ENCODE peak calls at places on chromosome 9, in six cellular contexts. C, W, Q, R, E and V are unnamed samples.

GRCh38 chr9:91817493-91818225 is 132.4 kb downstream of the ROR2 start:
- DNase-seq in C (peak), W (peak), Q (no peak), R (no peak), E (no peak), V (no peak)

GRCh38 chr9:133512253-133513213 is 12.2 kb downstream of the MYMK start:
- DNase-seq in C (no peak), W (no peak), Q (no peak), R (no peak), E (no peak), V (no peak)

GRCh38 chr9:104743377-104743985 is 4.0 kb upstream of the NIPSNAP3A start:
- DNase-seq in C (peak), W (peak), Q (no peak), R (no peak), E (peak), V (no peak)

GRCh38 chr9:114025760-114026159 is 52.3 kb downstream of the AMBP start:
- DNase-seq in C (no peak), W (no peak), Q (no peak), R (no peak), E (no peak), V (no peak)

GRCh38 chr9:115263731-115264130 is 145.8 kb upstream of the TNC start:
- DNase-seq in C (peak), W (no peak), Q (no peak), R (no peak), E (no peak), V (no peak)

GRCh38 chr9:77152289-77152688 is 25.0 kb upstream of the VPS13A start:
- DNase-seq in C (no peak), W (no peak), Q (no peak), R (no peak), E (no peak), V (no peak)

GRCh38 chr9:134622896-134623407 is 18.7 kb upstream of the COL5A1 start:
- DNase-seq in C (no peak), W (no peak), Q (peak), R (no peak), E (no peak), V (peak)

GRCh38 chr9:1647776-1648175 is 367.4 kb upstream of the SMARCA2 start:
- DNase-seq in C (no peak), W (no peak), Q (no peak), R (no peak), E (no peak), V (no peak)

GRCh38 chr9:109717342-109717741 is 62.7 kb upstream of the PALM2AKAP2 start:
- DNase-seq in C (no peak), W (no peak), Q (no peak), R (no peak), E (peak), V (no peak)

GRCh38 chr9:127877566-127877998 is at the start of gene AK1:
- DNase-seq in C (peak), W (peak), Q (peak), R (peak), E (no peak), V (peak)

GRCh38 chr9:137267933-137268355 is 9.6 kb upstream of the TOR4A start:
- DNase-seq in C (no peak), W (no peak), Q (no peak), R (no peak), E (no peak), V (no peak)
- H3K4me3 ChIP-seq in C (no peak), W (no peak), Q (no peak), R (peak), E (no peak), V (no peak)

DNA sequence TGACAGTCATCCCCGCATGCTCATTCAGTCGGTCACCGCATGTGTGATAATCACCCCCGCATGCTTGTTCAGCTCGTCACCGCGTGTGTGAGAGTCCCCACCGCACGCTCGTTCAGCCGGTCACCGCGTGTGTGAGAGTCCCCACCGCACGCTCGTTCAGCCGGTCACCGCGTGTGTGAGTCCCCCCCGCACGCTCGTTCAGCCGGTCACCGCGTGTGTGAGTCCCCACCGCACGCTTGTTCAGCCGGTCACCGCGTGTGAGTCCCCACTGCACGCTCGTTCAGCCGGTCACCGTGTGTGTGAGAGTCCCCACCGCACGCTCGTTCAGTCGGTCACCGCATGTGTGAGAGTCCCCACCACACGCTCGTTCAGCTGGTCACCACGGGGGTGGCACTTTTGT is 3.5 kb downstream of the TRAF2 start:
- DNase-seq in C (no peak), W (no peak), Q (no peak), R (no peak), E (no peak), V (no peak)
- H3K4me3 ChIP-seq in C (no peak), W (no peak), Q (no peak), R (no peak), E (no peak), V (no peak)

DNA sequence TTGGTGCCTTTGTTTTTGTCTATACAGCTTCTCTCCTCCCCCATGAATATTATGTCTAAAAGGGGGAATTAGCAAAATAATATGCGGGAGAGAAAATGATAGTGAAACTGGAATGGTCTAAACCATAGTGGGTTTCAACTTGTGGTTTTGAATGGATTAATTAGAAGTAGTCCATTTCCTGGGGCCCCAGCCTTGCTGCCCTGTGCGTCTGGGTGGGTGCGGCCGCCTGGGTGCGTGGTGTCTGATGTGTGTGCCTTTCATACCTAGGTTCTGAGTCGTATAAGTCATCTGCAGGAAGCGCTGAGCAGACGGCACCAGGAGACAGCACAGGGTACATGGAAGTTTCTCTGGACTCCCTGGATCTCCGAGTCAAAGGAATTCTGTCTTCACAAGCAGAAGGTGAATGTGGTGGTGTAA is 120.0 kb upstream of the CACNA1B start:
- DNase-seq in C (peak), W (peak), Q (no peak), R (no peak), E (peak), V (no peak)
- H3K4me3 ChIP-seq in C (no peak), W (no peak), Q (no peak), R (no peak), E (no peak), V (no peak)

DNA sequence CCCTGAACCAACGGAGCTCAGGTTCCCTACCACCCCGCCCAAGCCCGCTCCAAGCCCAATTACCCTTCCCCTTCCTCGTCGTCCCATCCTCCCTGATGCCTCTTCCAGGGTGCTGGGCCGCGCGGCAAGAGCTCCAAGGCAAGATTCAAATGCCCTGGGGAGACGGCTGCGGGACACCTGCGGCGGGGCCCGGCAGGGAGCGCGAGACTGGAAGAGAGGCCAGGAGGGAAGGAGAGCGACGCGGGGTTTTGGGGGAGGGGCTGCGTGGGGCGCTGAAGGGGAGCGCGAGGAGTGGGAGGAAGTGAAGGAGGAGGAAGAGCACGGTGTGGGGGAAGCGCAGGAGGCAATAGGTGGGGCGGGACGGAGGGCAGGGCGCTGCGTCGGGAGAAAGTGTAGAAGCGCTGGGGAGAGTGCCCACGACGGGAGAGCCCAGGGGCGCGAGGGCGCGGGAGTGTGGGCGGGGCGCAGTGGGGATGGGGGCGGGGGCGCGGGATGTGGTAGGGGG is 975 bp upstream of the NXNL2 start:
- DNase-seq in C (peak), W (peak), Q (peak), R (peak), E (no peak), V (peak)
- H3K4me3 ChIP-seq in C (peak), W (peak), Q (peak), R (peak), E (peak), V (peak)

DNA sequence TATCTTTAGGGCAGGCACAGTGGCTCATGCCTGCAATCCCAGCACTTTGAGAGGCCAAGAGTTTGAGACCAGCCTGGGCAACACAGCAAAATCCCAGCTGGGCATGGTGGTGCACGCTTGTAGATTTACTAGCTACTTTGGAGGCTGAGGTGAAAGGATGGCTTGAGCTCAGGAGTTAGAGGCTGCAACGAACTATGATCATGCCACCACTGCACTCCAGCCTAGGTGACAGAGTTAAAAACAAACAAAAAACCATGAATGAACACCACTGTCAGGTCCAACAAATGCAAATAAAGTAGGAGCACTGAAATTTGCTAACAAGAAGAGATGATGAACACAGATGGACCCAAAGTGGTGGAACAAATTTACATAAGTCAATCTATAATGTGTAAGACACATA is 4.9 kb downstream of the PTBP3 start:
- DNase-seq in C (no peak), W (no peak), Q (no peak), R (no peak), E (no peak), V (no peak)
- H3K4me3 ChIP-seq in C (no peak), W (no peak), Q (no peak), R (no peak), E (no peak), V (no peak)

GRCh38 chr9:137030931-137031527 is 859 bp downstream of the FUT7 start:
- DNase-seq in C (no peak), W (no peak), Q (no peak), R (no peak), E (no peak), V (no peak)

GRCh38 chr9:137030006-137030405 is 1.9 kb downstream of the FUT7 start:
- DNase-seq in C (no peak), W (no peak), Q (no peak), R (no peak), E (no peak), V (no peak)

GRCh38 chr9:137032893-137033292 is 1.0 kb upstream of the FUT7 start:
- DNase-seq in C (no peak), W (no peak), Q (peak), R (peak), E (no peak), V (peak)

GRCh38 chr9:137030528-137030927 is 1.4 kb downstream of the FUT7 start:
- DNase-seq in C (no peak), W (no peak), Q (peak), R (no peak), E (no peak), V (peak)

GRCh38 chr9:137031904-137032639 is at the start of gene FUT7:
- DNase-seq in C (no peak), W (no peak), Q (peak), R (no peak), E (no peak), V (no peak)
- H3K4me3 ChIP-seq in C (no peak), W (no peak), Q (peak), R (peak), E (no peak), V (peak)